ENCODE peak calls at places on chromosomes 4 and X, in six cellular contexts. P, X, K, D, C and L are unnamed samples.

GRCh38 chr4:7781361-7781760 is 158.3 kb downstream of the AFAP1 start:
- DNase-seq in X (peak), D (peak), C (no peak), K (peak), P (no peak), L (no peak)

GRCh38 chrX:132883358-132883908 is 75.0 kb downstream of the HS6ST2 start:
- DNase-seq in X (no peak), C (no peak), K (no peak), D (no peak), P (no peak), L (no peak)

GRCh38 chrX:12721042-12721441 is 70.2 kb upstream of the PRPS2 start:
- DNase-seq in K (no peak), C (no peak), X (no peak), D (no peak), P (no peak), L (no peak)

GRCh38 chr4:31106419-31106818 is 386.2 kb downstream of the PCDH7 start:
- DNase-seq in X (no peak), C (no peak), K (no peak), P (no peak), D (no peak), L (no peak)

GRCh38 chr4:930827-931193 is 1.3 kb downstream of the GAK start:
- DNase-seq in P (no peak), K (no peak), C (no peak), D (peak), X (no peak), L (no peak)

GRCh38 chr4:38060829-38061431 is 100.7 kb downstream of the PTTG2 start:
- DNase-seq in X (no peak), P (no peak), D (no peak), C (peak), K (no peak), L (no peak)

GRCh38 chr4:7630559-7631287 is 196.0 kb upstream of the PSAPL1 start:
- DNase-seq in D (no peak), C (no peak), X (peak), K (peak), P (no peak), L (no peak)

GRCh38 chr4:176320340-176320975 is 692 bp downstream of the SPCS3 start:
- DNase-seq in P (peak), D (peak), K (peak), X (peak), C (peak), L (peak)

GRCh38 chrX:40108084-40108958 is 10.6 kb upstream of the BCOR start:
- DNase-seq in C (peak), K (peak), D (peak), X (no peak), P (peak), L (no peak)

GRCh38 chr4:8342651-8343050 is 73.1 kb downstream of the HTRA3 start:
- DNase-seq in X (no peak), C (peak), K (no peak), D (no peak), P (peak), L (no peak)

GRCh38 chr4:180949825-180950224 is 1293.4 kb upstream of the TENM3 start:
- DNase-seq in D (no peak), X (no peak), P (no peak), K (no peak), C (no peak), L (no peak)

GRCh38 chrX:111322231-111322855 is 52.1 kb upstream of the CAPN6 start:
- DNase-seq in P (no peak), K (no peak), X (no peak), C (no peak), D (no peak), L (no peak)

GRCh38 chr4:4852591-4853362 is 6.7 kb upstream of the MSX1 start:
- DNase-seq in D (peak), P (no peak), C (no peak), X (peak), K (peak), L (no peak)

GRCh38 chr4:20773144-20773997 is 73.1 kb downstream of the PACRGL start:
- DNase-seq in D (no peak), K (peak), C (peak), X (peak), P (peak), L (peak)

GRCh38 chr4:56995525-56995924 is 16.8 kb downstream of the POLR2B start:
- DNase-seq in D (no peak), X (peak), C (no peak), P (peak), K (peak), L (no peak)

GRCh38 chr4:13540446-13541175 is 3.7 kb downstream of the NKX3-2 start:
- DNase-seq in K (no peak), X (no peak), D (no peak), P (no peak), C (no peak), L (no peak)

GRCh38 chrX:114519524-114519923 is 64.4 kb upstream of the HTR2C start:
- DNase-seq in P (no peak), C (no peak), K (no peak), D (no peak), X (no peak), L (no peak)